ENCODE peak calls at places on chromosomes 13 and 19, in five cellular contexts. B is Caco-2, W is heart right ventricle, N is A673, L is transverse colon. C is an unnamed sample.

GRCh38 chr13:111049791-111050538 is 65.1 kb upstream of the ARHGEF7 start:
- DNase-seq in N (no peak), L (no peak), B (peak; percentile 35), W (peak; percentile 33), C (peak; percentile 29)

GRCh38 chr19:1507192-1507660 is 5.6 kb downstream of the ADAMTSL5 start:
- DNase-seq in B (no peak), W (no peak), N (no peak), L (no peak), C (no peak)

GRCh38 chr19:2327773-2328400 is 499 bp downstream of the LSM7 start:
- DNase-seq in W (peak; percentile 10), B (no peak), L (peak; percentile 58), N (peak; percentile 96), C (peak; percentile 52)

GRCh38 chr19:38444026-38444425 is 10.5 kb downstream of the RYR1 start:
- DNase-seq in B (no peak), W (no peak), L (no peak), N (no peak), C (no peak)

GRCh38 chr13:36163809-36164308 is 32.7 kb upstream of the DCLK1 start:
- DNase-seq in L (peak; percentile 19), N (peak; percentile 67), W (peak; percentile 53), B (no peak), C (peak; percentile 87)

GRCh38 chr19:3725640-3726310 is 17.6 kb downstream of the TJP3 start:
- DNase-seq in L (peak; percentile 93), B (no peak), N (peak; percentile 58), W (no peak), C (no peak)

GRCh38 chr13:94706854-94707399 is 5.4 kb downstream of the SOX21 start:
- DNase-seq in B (no peak), W (no peak), N (no peak), L (no peak), C (no peak)

GRCh38 chr19:19627442-19627715 is 641 bp downstream of the LPAR2 start:
- DNase-seq in W (no peak), L (no peak), N (no peak), B (no peak), C (no peak)

GRCh38 chr13:47252627-47253026 is 355.8 kb upstream of the HTR2A start:
- DNase-seq in W (no peak), L (no peak), B (no peak), N (no peak), C (no peak)

GRCh38 chr13:35139591-35139990 is 197.5 kb downstream of the NBEA start:
- DNase-seq in W (no peak), L (no peak), B (no peak), N (peak; percentile 57), C (no peak)

GRCh38 chr13:43368003-43368402 is 344.6 kb downstream of the DNAJC15 start:
- DNase-seq in L (no peak), N (no peak), W (no peak), B (peak; percentile 32), C (no peak)

GRCh38 chr13:74287672-74288169 is 153.5 kb upstream of the KLF12 start:
- DNase-seq in L (peak; percentile 85), W (peak; percentile 65), N (peak; percentile 86), B (peak; percentile 64), C (peak; percentile 81)

GRCh38 chr19:11192957-11193939 is 4.1 kb downstream of the KANK2 start:
- DNase-seq in N (no peak), L (no peak), B (no peak), W (no peak), C (no peak)

GRCh38 chr19:13902993-13903555 is 2.8 kb downstream of the BRME1 start:
- DNase-seq in B (peak; percentile 26), W (no peak), N (peak; percentile 45), L (no peak), C (peak; percentile 39)

GRCh38 chr13:28406728-28407266 is 88.1 kb downstream of the FLT1 start:
- DNase-seq in L (no peak), W (no peak), N (no peak), B (no peak), C (no peak)

GRCh38 chr19:38013913-38014575 is 107.0 kb downstream of the SIPA1L3 start:
- DNase-seq in B (no peak), W (no peak), L (no peak), N (no peak), C (no peak)

GRCh38 chr13:80083516-80084085 is 257.3 kb downstream of the SPRY2 start:
- DNase-seq in L (no peak), B (no peak), N (peak; percentile 91), W (no peak), C (peak; percentile 57)

GRCh38 chr13:73782781-73783180 is 351.4 kb downstream of the KLF12 start:
- DNase-seq in L (no peak), W (no peak), B (no peak), N (no peak), C (no peak)

GRCh38 chr19:10390652-10391286 is 10.4 kb upstream of the TYK2 start:
- DNase-seq in L (peak; percentile 71), N (peak; percentile 76), B (peak; percentile 78), W (peak; percentile 45), C (peak; percentile 63)

GRCh38 chr19:50701367-50701985 is 18.1 kb downstream of the SHANK1 start:
- DNase-seq in N (no peak), W (no peak), B (no peak), L (no peak), C (no peak)

GRCh38 chr13:58926858-58927257 is 1236.9 kb downstream of the DIAPH3 start:
- DNase-seq in B (no peak), L (no peak), W (no peak), N (no peak), C (no peak)

GRCh38 chr13:77827350-77827749 is 91.3 kb downstream of the EDNRB start:
- DNase-seq in L (no peak), W (no peak), B (no peak), N (peak; percentile 15), C (no peak)

GRCh38 chr19:281992-282391 is 9.2 kb downstream of the PLPP2 start:
- DNase-seq in L (no peak), B (no peak), N (no peak), W (no peak), C (no peak)

GRCh38 chr19:5470264-5470671 is 15.1 kb downstream of the ZNRF4 start:
- DNase-seq in L (peak; percentile 48), W (no peak), B (peak; percentile 82), N (no peak), C (no peak)

GRCh38 chr13:50195045-50195444 is 179.8 kb downstream of the KCNRG start:
- DNase-seq in W (no peak), N (no peak), L (no peak), B (no peak), C (no peak)
- H3K4me1 ChIP-seq in W (peaks cover 11% of the 10 kb centered on the region), N (no peaks in the 10 kb centered on the region), L (no peaks in the 10 kb centered on the region), B (no peaks in the 10 kb centered on the region), C (no peaks in the 10 kb centered on the region)

DNA sequence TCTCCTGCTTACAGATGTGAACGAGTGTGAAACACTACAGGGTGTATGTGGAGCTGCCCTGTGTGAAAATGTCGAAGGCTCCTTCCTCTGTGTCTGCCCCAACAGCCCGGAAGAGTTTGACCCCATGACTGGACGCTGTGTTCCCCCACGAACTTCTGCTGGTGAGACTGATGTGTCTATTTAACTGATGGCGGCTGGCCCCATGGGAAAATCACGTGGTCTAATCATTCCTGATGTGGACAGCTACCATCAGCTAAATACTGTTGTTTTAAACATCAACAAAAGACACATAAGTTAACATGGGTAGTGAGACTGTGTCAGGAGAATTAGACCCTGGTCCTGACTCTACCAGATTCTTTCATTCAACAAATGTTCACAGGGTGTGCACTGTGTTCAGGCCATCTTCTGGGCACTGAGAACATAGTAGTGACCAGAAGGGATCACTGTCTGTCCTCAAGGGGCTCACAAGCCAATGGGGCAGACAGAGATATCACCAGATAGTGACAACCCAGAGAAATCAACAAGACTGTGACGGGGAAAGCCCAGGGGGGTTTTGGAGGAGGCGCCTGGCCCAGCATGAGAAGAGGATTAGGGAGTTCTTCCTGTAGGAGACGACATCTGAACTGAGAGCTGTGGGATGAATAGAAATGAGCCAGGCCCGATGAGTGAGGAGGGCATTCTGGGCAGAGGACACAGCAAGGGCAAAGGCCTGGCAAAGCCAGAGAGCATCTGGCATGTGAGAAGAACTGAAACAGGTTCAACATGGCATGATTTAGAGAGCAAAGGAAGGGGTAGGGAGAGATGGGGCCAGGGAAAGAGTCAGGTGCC is 18.4 kb downstream of the LTBP4 start:
- DNase-seq in B (no peak), N (no peak), L (no peak), W (no peak), C (no peak)
- H3K36me3 ChIP-seq in B (no peaks in the 10 kb centered on the region), N (peaks cover 67% of the 10 kb centered on the region), L (peaks cover 21% of the 10 kb centered on the region), W (peaks cover 93% of the 10 kb centered on the region), C (no peaks in the 10 kb centered on the region)

GRCh38 chr13:60398438-60398891 is 1.4 kb downstream of the TDRD3 start:
- DNase-seq in W (no peak), B (no peak), L (no peak), N (no peak), C (no peak)
- H3K4me3 ChIP-seq in W (peak overlapping the region; percentile 77), B (peak overlapping the region; percentile 58), L (peak overlapping the region; percentile 75), N (peak overlapping the region; percentile 62), C (peak overlapping the region; percentile 65)

GRCh38 chr19:49470615-49470978 is 3.4 kb upstream of the FLT3LG start:
- DNase-seq in N (no peak), L (no peak), B (no peak), W (no peak), C (no peak)

GRCh38 chr19:49475191-49475932 is 1.3 kb downstream of the FLT3LG start:
- DNase-seq in L (no peak), B (no peak), N (no peak), W (no peak), C (no peak)

GRCh38 chr19:49473868-49474544 is at the start of gene FLT3LG:
- DNase-seq in B (peak; percentile 78), N (peak; percentile 86), L (peak; percentile 83), W (peak; percentile 82), C (peak; percentile 67)

GRCh38 chr19:49474545-49474930 is 523 bp downstream of the FLT3LG start:
- DNase-seq in W (no peak), L (no peak), N (no peak), B (no peak), C (no peak)

DNA sequence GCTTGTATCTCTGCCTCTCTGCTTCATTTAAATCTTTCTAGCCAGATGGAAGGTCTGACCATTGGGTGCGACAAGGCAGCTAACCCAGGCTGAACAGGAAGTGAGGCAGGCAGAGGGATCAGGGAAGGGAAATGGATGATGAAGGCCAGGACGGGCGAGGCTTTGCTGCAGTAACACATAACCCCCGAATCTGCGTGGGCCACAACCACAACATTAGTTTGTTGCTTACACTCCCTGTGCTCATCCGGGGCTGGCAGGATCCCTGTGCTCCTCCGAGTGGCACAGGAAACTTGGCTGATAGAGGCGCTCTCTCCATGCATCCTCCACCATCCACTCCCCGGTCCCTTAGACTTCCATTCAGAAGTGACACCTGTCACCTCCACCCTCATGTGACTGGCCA is 1.1 kb upstream of the FLT3LG start:
- DNase-seq in N (no peak), B (no peak), W (no peak), L (no peak), C (no peak)
- H3K4me1 ChIP-seq in N (peaks cover 18% of the 10 kb centered on the region), B (no peaks in the 10 kb centered on the region), W (peaks cover 48% of the 10 kb centered on the region), L (peaks cover 35% of the 10 kb centered on the region), C (peaks cover 9% of the 10 kb centered on the region)

DNA sequence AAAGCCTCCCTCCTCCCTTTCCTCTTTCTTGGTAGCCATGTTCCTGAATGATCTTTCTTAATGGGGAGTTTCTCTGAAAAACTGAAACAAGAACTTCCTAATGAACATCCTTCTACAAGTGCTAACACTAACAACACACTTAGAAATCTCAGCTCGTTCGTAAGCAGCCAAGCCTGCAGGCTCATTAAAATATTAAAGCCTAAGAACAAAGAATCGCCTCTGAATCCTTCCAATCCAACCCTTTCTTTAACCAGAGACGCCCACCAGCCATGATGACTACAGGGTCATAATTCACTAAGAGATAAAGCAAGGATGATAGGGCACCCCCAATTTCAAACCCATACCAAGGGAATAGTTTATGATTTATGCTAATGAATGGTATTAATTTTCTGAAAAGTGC is 21.9 kb downstream of the EFNB2 start:
- DNase-seq in L (no peak), N (no peak), W (no peak), B (no peak), C (no peak)
- H3K36me3 ChIP-seq in L (peaks cover 3% of the 10 kb centered on the region), N (no peaks in the 10 kb centered on the region), W (peaks cover 31% of the 10 kb centered on the region), B (peaks cover 1% of the 10 kb centered on the region), C (peaks cover 3% of the 10 kb centered on the region)